ENCODE peak calls at places on chromosome 16, in ten cellular contexts. U, J, Q, F, L, R, Y, T, P and I are unnamed samples.

GRCh38 chr16:22372882-22373661 is 1.3 kb downstream of the CDR2 start:
- DNase-seq in U (no peak), J (no peak), Q (peak), F (no peak), L (no peak), R (peak), Y (no peak), T (no peak), P (no peak), I (no peak)

GRCh38 chr16:14629919-14630619 is at the start of gene PARN:
- DNase-seq in U (peak), J (peak), Q (peak), F (peak), L (peak), R (peak), Y (peak), T (peak), P (peak), I (peak)

GRCh38 chr16:81518439-81518757 is 73.8 kb downstream of the CMIP start:
- DNase-seq in U (peak), J (no peak), Q (no peak), F (no peak), L (no peak), R (no peak), Y (no peak), T (no peak), P (no peak), I (no peak)

GRCh38 chr16:72188512-72188911 is 16.6 kb upstream of the PMFBP1 start:
- DNase-seq in U (no peak), J (no peak), Q (no peak), F (no peak), L (no peak), R (peak), Y (no peak), T (no peak), P (no peak), I (no peak)

GRCh38 chr16:22938647-22939046 is 124.7 kb downstream of the HS3ST2 start:
- DNase-seq in U (no peak), J (no peak), Q (no peak), F (no peak), L (no peak), R (no peak), Y (no peak), T (no peak), P (no peak), I (no peak)

GRCh38 chr16:80197790-80198201 is 343.0 kb upstream of the DYNLRB2 start:
- DNase-seq in U (no peak), J (no peak), Q (peak), F (no peak), L (no peak), R (no peak), Y (no peak), T (no peak), P (peak), I (no peak)

GRCh38 chr16:1923299-1924034 is 5.3 kb upstream of the HS3ST6 start:
- DNase-seq in U (no peak), J (peak), Q (peak), F (no peak), L (no peak), R (peak), Y (no peak), T (no peak), P (peak), I (peak)

GRCh38 chr16:29170393-29171239 is 185.8 kb downstream of the LAT start:
- DNase-seq in U (no peak), J (no peak), Q (no peak), F (no peak), L (no peak), R (no peak), Y (no peak), T (no peak), P (no peak), I (no peak)

GRCh38 chr16:84874004-84874435 is 54.2 kb downstream of the CRISPLD2 start:
- DNase-seq in U (no peak), J (no peak), Q (peak), F (no peak), L (peak), R (peak), Y (no peak), T (no peak), P (no peak), I (no peak)

GRCh38 chr16:500699-501098 is 26.8 kb upstream of the CAPN15 start:
- DNase-seq in U (no peak), J (no peak), Q (no peak), F (no peak), L (peak), R (no peak), Y (no peak), T (no peak), P (no peak), I (no peak)

GRCh38 chr16:117381-118365 is 20.8 kb downstream of the NPRL3 start:
- DNase-seq in U (no peak), J (peak), Q (peak), F (peak), L (peak), R (peak), Y (peak), T (peak), P (peak), I (peak)

GRCh38 chr16:86067936-86068335 is 169.0 kb downstream of the IRF8 start:
- DNase-seq in U (no peak), J (no peak), Q (no peak), F (no peak), L (no peak), R (no peak), Y (no peak), T (no peak), P (no peak), I (no peak)

GRCh38 chr16:49023095-49023494 is 258.5 kb downstream of the CBLN1 start:
- DNase-seq in U (no peak), J (peak), Q (peak), F (no peak), L (no peak), R (peak), Y (no peak), T (no peak), P (peak), I (no peak)

GRCh38 chr16:19329932-19330331 is 44.4 kb downstream of the CLEC19A start:
- DNase-seq in U (no peak), J (peak), Q (peak), F (no peak), L (no peak), R (no peak), Y (no peak), T (no peak), P (peak), I (no peak)

GRCh38 chr16:25260416-25260815 is 2.8 kb upstream of the ZKSCAN2 start:
- DNase-seq in U (no peak), J (no peak), Q (peak), F (no peak), L (no peak), R (no peak), Y (no peak), T (no peak), P (peak), I (no peak)

GRCh38 chr16:71867934-71868333 is 16.0 kb downstream of the ZNF821 start:
- DNase-seq in U (peak), J (no peak), Q (no peak), F (no peak), L (no peak), R (no peak), Y (no peak), T (no peak), P (no peak), I (no peak)

GRCh38 chr16:85227924-85228462 is 115.7 kb upstream of the CIBAR2 start:
- DNase-seq in U (no peak), J (no peak), Q (no peak), F (no peak), L (no peak), R (peak), Y (no peak), T (no peak), P (peak), I (no peak)

GRCh38 chr16:27273670-27274522 is 5.3 kb upstream of the NSMCE1 start:
- DNase-seq in U (no peak), J (peak), Q (peak), F (no peak), L (no peak), R (peak), Y (peak), T (no peak), P (no peak), I (no peak)

GRCh38 chr16:23424292-23424958 is 28.6 kb downstream of the COG7 start:
- DNase-seq in U (peak), J (no peak), Q (peak), F (no peak), L (no peak), R (peak), Y (no peak), T (no peak), P (no peak), I (no peak)

GRCh38 chr16:65875362-65876199 is 490.9 kb upstream of the CDH5 start:
- DNase-seq in U (no peak), J (no peak), Q (no peak), F (no peak), L (no peak), R (peak), Y (no peak), T (no peak), P (no peak), I (no peak)

GRCh38 chr16:54253118-54253517 is 33.5 kb downstream of the IRX3 start:
- DNase-seq in U (peak), J (no peak), Q (no peak), F (no peak), L (no peak), R (peak), Y (no peak), T (no peak), P (no peak), I (no peak)